ENCODE peak calls at places on chromosomes 2 and 18, in five cellular contexts. F is A549, O is non-pigmented ciliary epithelial cell, C is cardiac muscle cell, V is PC-9. H is an unnamed sample.

GRCh38 chr2:192203876-192204275 is 9.1 kb upstream of the TMEFF2 start:
- DNase-seq in F (no peak), O (no peak), C (no peak), V (no peak), H (no peak)

GRCh38 chr2:238099709-238100048 is 461 bp upstream of the ESPNL start:
- DNase-seq in F (no peak), O (no peak), C (no peak), V (no peak), H (no peak)

GRCh38 chr18:31658670-31659573 is 25.5 kb downstream of the B4GALT6 start:
- DNase-seq in F (no peak), O (no peak), C (no peak), V (no peak), H (no peak)

GRCh38 chr2:197293252-197294007 is 17.1 kb downstream of the ANKRD44 start:
- DNase-seq in F (no peak), O (no peak), C (peak; percentile 49), V (no peak), H (no peak)

GRCh38 chr2:182038579-182038978 is 52.9 kb downstream of the PPP1R1C start:
- DNase-seq in F (peak; percentile 10), O (peak; percentile 35), C (no peak), V (peak; percentile 76), H (no peak)

GRCh38 chr2:147760984-147761383 is 83.8 kb upstream of the ACVR2A start:
- DNase-seq in F (no peak), O (no peak), C (no peak), V (no peak), H (no peak)

GRCh38 chr2:155310589-155310988 is 612.1 kb downstream of the KCNJ3 start:
- DNase-seq in F (peak; percentile 3), O (peak; percentile 4), C (peak; percentile 33), V (no peak), H (no peak)

GRCh38 chr18:69758458-69758857 is 189.2 kb downstream of the CD226 start:
- DNase-seq in F (no peak), O (no peak), C (no peak), V (no peak), H (no peak)

GRCh38 chr2:42922790-42923631 is 130.6 kb upstream of the HAAO start:
- DNase-seq in F (no peak), O (peak; percentile 58), C (peak; percentile 81), V (peak; percentile 43), H (no peak)

GRCh38 chr18:58370096-58370495 is 258.8 kb downstream of the ALPK2 start:
- DNase-seq in F (no peak), O (no peak), C (no peak), V (no peak), H (no peak)

GRCh38 chr2:218265626-218266025 is 4.3 kb downstream of the AAMP start:
- DNase-seq in F (no peak), O (no peak), C (no peak), V (no peak), H (no peak)

GRCh38 chr2:216214768-216215167 is 105.6 kb downstream of the XRCC5 start:
- DNase-seq in F (no peak), O (no peak), C (no peak), V (peak; percentile 67), H (no peak)

GRCh38 chr2:37870829-37871228 is 54.3 kb upstream of the RMDN2 start:
- DNase-seq in F (no peak), O (peak; percentile 15), C (peak; percentile 51), V (no peak), H (no peak)

GRCh38 chr2:235300368-235301201 is 193.3 kb upstream of the AGAP1 start:
- DNase-seq in F (no peak), O (peak; percentile 10), C (peak; percentile 96), V (peak; percentile 64), H (no peak)

GRCh38 chr2:158890296-158890905 is 78.0 kb upstream of the TANC1 start:
- DNase-seq in F (no peak), O (no peak), C (no peak), V (no peak), H (no peak)

GRCh38 chr2:222399038-222399783 is 25.1 kb upstream of the SGPP2 start:
- DNase-seq in F (no peak), O (no peak), C (no peak), V (no peak), H (no peak)

GRCh38 chr18:6521804-6522418 is 107.2 kb upstream of the L3MBTL4 start:
- DNase-seq in F (no peak), O (peak; percentile 4), C (peak; percentile 63), V (no peak), H (no peak)

GRCh38 chr2:11899264-11899818 is 152.9 kb downstream of the LPIN1 start:
- DNase-seq in F (no peak), O (peak; percentile 80), C (peak; percentile 50), V (peak; percentile 42), H (no peak)

GRCh38 chr18:40371673-40372072 is 1583.4 kb upstream of the PIK3C3 start:
- DNase-seq in F (no peak), O (no peak), C (peak; percentile 53), V (no peak), H (no peak)

GRCh38 chr18:64409511-64409910 is 260.6 kb upstream of the LINC00305 start:
- DNase-seq in F (no peak), O (no peak), C (peak; percentile 1), V (no peak), H (no peak)

GRCh38 chr2:150403457-150403856 is 84.0 kb downstream of the RND3 start:
- DNase-seq in F (no peak), O (no peak), C (no peak), V (no peak), H (no peak)

GRCh38 chr18:10343778-10344177 is 110.7 kb upstream of the APCDD1 start:
- DNase-seq in F (no peak), O (no peak), C (no peak), V (no peak), H (no peak)

GRCh38 chr2:172655091-172655837 is 80.4 kb upstream of the RAPGEF4 start:
- DNase-seq in F (no peak), O (peak; percentile 76), C (peak; percentile 29), V (no peak), H (no peak)

GRCh38 chr2:217756375-217757107 is 246.3 kb downstream of the TNS1 start:
- DNase-seq in F (peak; percentile 60), O (no peak), C (peak; percentile 68), V (no peak), H (peak; percentile 96)

GRCh38 chr2:186129767-186130581 is 356.1 kb upstream of the ZC3H15 start:
- DNase-seq in F (no peak), O (peak; percentile 55), C (peak; percentile 5), V (peak; percentile 65), H (no peak)

GRCh38 chr2:127170021-127170420 is 50.1 kb downstream of the CYP27C1 start:
- DNase-seq in F (no peak), O (no peak), C (no peak), V (peak; percentile 58), H (no peak)

GRCh38 chr2:5365871-5366461 is 326.2 kb upstream of the SOX11 start:
- DNase-seq in F (peak; percentile 25), O (no peak), C (peak; percentile 1), V (peak; percentile 38), H (peak; percentile 87)

GRCh38 chr18:21194871-21195771 is 46.9 kb upstream of the GREB1L start:
- DNase-seq in F (no peak), O (peak; percentile 9), C (peak; percentile 66), V (peak; percentile 39), H (no peak)

GRCh38 chr18:24103622-24104021 is 35.2 kb upstream of the CABYR start:
- DNase-seq in F (no peak), O (no peak), C (no peak), V (no peak), H (no peak)

GRCh38 chr18:23406271-23406787 is 46.8 kb upstream of the RIOK3 start:
- DNase-seq in F (no peak), O (no peak), C (peak; percentile 62), V (peak; percentile 93), H (no peak)

GRCh38 chr2:45009928-45010705 is 865 bp upstream of the SIX2 start:
- DNase-seq in F (peak; percentile 69), O (no peak), C (peak; percentile 94), V (peak; percentile 67), H (peak; percentile 34)

GRCh38 chr18:79950440-79951341 is 762 bp downstream of the SLC66A2 start:
- DNase-seq in F (peak; percentile 25), O (no peak), C (peak; percentile 36), V (no peak), H (no peak)

GRCh38 chr2:24174851-24175277 is at the start of gene FAM228A:
- DNase-seq in F (no peak), O (no peak), C (peak; percentile 28), V (no peak), H (no peak)

GRCh38 chr2:129459881-129460280 is 519.6 kb upstream of the RAB6C start:
- DNase-seq in F (no peak), O (no peak), C (no peak), V (no peak), H (no peak)

GRCh38 chr2:11891028-11891427 is 144.6 kb downstream of the LPIN1 start:
- DNase-seq in F (no peak), O (no peak), C (no peak), V (no peak), H (no peak)

GRCh38 chr2:233455006-233455405 is 100.7 kb downstream of the DGKD start:
- DNase-seq in F (no peak), O (no peak), C (no peak), V (no peak), H (no peak)

GRCh38 chr18:8051388-8051787 is 484.3 kb downstream of the PTPRM start:
- DNase-seq in F (no peak), O (no peak), C (peak; percentile 58), V (no peak), H (no peak)

GRCh38 chr2:96404446-96405373 is 69.1 kb downstream of the NCAPH start:
- DNase-seq in F (no peak), O (no peak), C (no peak), V (peak; percentile 32), H (no peak)

GRCh38 chr2:46776687-46777327 is 138.8 kb downstream of the MCFD2 start:
- DNase-seq in F (peak; percentile 76), O (peak; percentile 28), C (peak; percentile 80), V (peak; percentile 51), H (peak; percentile 41)